ENCODE peak calls at places on chromosome 6, in six cellular contexts. Q is mesothelial cell of epicardium, L is BJ, Z is psoas muscle, S is endothelial cell, K is MM.1S. P is an unnamed sample.

GRCh38 chr6:11710221-11710836 is 68.3 kb downstream of the ADTRP start:
- DNase-seq in Z (no peak), K (no peak), L (no peak), S (no peak), Q (no peak), P (peak)

GRCh38 chr6:1856381-1856780 is 246.7 kb downstream of the FOXC1 start:
- DNase-seq in Q (peak), S (no peak), Z (no peak), K (peak), L (peak), P (no peak)

GRCh38 chr6:15462717-15463525 is 199.9 kb downstream of the DTNBP1 start:
- DNase-seq in K (no peak), Q (no peak), S (no peak), Z (no peak), L (peak), P (no peak)

GRCh38 chr6:33977606-33978438 is 168.1 kb downstream of the GRM4 start:
- DNase-seq in K (no peak), L (no peak), Q (no peak), S (no peak), Z (no peak), P (no peak)

GRCh38 chr6:113672691-113673149 is 184.4 kb upstream of the MARCKS start:
- DNase-seq in Z (peak), L (no peak), K (no peak), Q (no peak), S (no peak), P (no peak)

GRCh38 chr6:20319520-20320357 is 81.9 kb upstream of the E2F3 start:
- DNase-seq in Q (no peak), L (no peak), Z (peak), S (no peak), K (peak), P (peak)

GRCh38 chr6:102732908-102733307 is 1339.4 kb downstream of the GRIK2 start:
- DNase-seq in K (no peak), L (no peak), Z (no peak), Q (no peak), S (no peak), P (no peak)

GRCh38 chr6:2072450-2072849 is 173.0 kb downstream of the GMDS start:
- DNase-seq in K (no peak), Q (no peak), Z (no peak), L (no peak), S (no peak), P (no peak)

GRCh38 chr6:22709804-22710203 is 140.4 kb downstream of the HDGFL1 start:
- DNase-seq in Q (no peak), S (no peak), Z (no peak), K (no peak), L (no peak), P (no peak)

GRCh38 chr6:147941143-147941542 is 401.5 kb upstream of the SASH1 start:
- DNase-seq in Q (no peak), S (no peak), Z (no peak), K (no peak), L (peak), P (no peak)

GRCh38 chr6:104887350-104887749 is 27.6 kb upstream of the HACE1 start:
- DNase-seq in K (peak), S (no peak), Q (peak), Z (no peak), L (no peak), P (no peak)

GRCh38 chr6:71364910-71365542 is 76.4 kb downstream of the OGFRL1 start:
- DNase-seq in S (no peak), Q (no peak), L (no peak), K (no peak), Z (no peak), P (no peak)

GRCh38 chr6:44301782-44302564 is 11.2 kb downstream of the AARS2 start:
- DNase-seq in S (no peak), Q (no peak), Z (no peak), L (no peak), K (no peak), P (no peak)

GRCh38 chr6:118896339-118897136 is 2.6 kb downstream of the ASF1A start:
- DNase-seq in L (no peak), Q (no peak), S (no peak), Z (no peak), K (peak), P (no peak)

GRCh38 chr6:31041372-31041974 is 31.2 kb downstream of the MUC22 start:
- DNase-seq in Z (no peak), K (no peak), L (no peak), Q (no peak), S (no peak), P (no peak)

GRCh38 chr6:34056301-34056700 is 89.6 kb downstream of the GRM4 start:
- DNase-seq in K (peak), S (no peak), L (peak), Q (no peak), Z (peak), P (no peak)

GRCh38 chr6:167495506-167496391 is 170.9 kb downstream of the TTLL2 start:
- DNase-seq in S (no peak), L (no peak), Z (peak), Q (no peak), K (no peak), P (no peak)

GRCh38 chr6:15987569-15987968 is 141.3 kb upstream of the MYLIP start:
- DNase-seq in L (no peak), Q (no peak), S (no peak), Z (no peak), K (no peak), P (no peak)

DNA sequence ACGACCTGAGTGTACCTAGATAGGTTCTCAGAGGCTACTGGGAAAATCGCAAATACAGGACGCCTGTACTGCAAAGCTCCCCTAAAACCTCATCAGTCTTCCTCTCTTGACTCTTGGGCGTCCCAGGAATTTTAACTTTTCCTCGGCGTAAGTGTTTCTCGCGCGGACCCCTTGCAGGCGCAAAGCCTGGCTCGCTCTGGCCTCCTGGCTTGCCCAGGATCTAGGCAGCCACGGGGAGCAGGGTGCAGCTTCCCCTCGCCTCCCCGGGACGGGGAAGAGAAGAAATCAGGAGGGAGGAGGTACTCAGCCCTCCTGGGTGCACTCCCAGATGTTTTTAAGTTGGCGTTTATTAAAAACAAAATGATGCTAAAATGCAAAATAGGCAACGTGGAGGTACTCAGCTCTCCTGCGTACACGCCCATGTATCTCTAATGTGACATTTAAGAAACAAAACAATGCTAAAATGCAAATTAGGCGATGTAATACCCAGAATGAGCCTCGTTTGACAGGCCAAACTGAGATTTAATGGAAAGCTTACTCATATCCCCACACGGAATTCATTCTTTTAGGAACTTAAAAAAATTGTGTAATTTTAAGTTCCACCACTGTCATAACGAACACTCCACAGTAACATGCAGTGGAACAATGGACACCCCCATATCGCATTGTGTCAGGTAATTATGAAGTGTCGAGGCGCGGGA is 1.6 kb upstream of the SOBP start:
- DNase-seq in Z (no peak), L (no peak), Q (no peak), K (no peak), S (no peak), P (no peak)
- TF ChIP-seq CTCF in Z (no peak), L (no peak), Q (no peak), K (no peak), S (no peak), P (no peak)

GRCh38 chr6:39902786-39903465 is 31.3 kb downstream of the MOCS1 start:
- DNase-seq in L (no peak), Q (no peak), Z (no peak), S (no peak), K (no peak), P (no peak)
- TF ChIP-seq CTCF in L (no peak), Q (no peak), Z (peak), S (no peak), K (no peak), P (no peak)

DNA sequence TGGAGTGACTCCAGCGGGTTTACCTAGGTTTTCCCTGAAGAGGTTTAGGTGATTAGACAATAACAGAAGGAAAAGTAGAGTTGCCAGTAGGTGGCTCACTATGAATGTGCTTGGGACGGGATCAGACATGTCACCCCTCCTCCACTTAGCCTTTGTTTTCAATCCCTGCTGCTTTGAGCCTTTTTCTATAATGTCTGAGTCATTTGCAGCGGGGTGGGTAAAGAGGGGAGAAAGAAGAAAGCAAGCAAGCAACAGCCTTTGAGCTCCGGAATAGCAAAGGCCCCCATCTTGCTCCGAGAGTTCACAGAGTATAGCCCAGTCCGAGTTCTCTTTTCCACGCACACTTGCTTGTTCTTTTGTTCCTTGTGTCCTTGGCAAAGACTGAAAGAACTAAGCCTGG is 129.1 kb downstream of the PACRG start:
- DNase-seq in K (no peak), Q (no peak), Z (no peak), S (peak), L (peak), P (no peak)
- TF ChIP-seq CTCF in K (no peak), Q (peak), Z (peak), S (peak), L (peak), P (no peak)

GRCh38 chr6:124282541-124282940 is 478.9 kb downstream of the NKAIN2 start:
- DNase-seq in S (no peak), L (no peak), Z (no peak), K (no peak), Q (no peak), P (no peak)
- TF ChIP-seq CTCF in S (no peak), L (no peak), Z (no peak), K (no peak), Q (no peak), P (no peak)

P was measured in CD4-positive, alpha-beta T cell.